ENCODE peak calls at places on chromosomes 5 and 9, in six cellular contexts. T is left cardiac atrium; B is right cardiac atrium; A is left lobe of liver; M is A549; S is activated CD4-positive, alpha-beta T cell treated with anti-CD3 and anti-CD28 coated beads for 36 hours. E is an unnamed sample.

GRCh38 chr5:54590824-54591223 is 73.3 kb downstream of the SNX18 start:
- ATAC-seq in A (no peak), M (no peak), S (no peak), T (no peak), B (no peak), E (no peak)

GRCh38 chr5:117436846-117437245 is 862.2 kb upstream of the SEMA6A start:
- ATAC-seq in M (no peak), A (no peak), S (no peak), B (no peak), T (no peak), E (no peak)

GRCh38 chr5:113216545-113216944 is 218.2 kb downstream of the TSSK1B start:
- ATAC-seq in M (no peak), S (peak; percentile 78), T (no peak), B (no peak), A (no peak), E (no peak)

GRCh38 chr5:128538249-128539037 is 398 bp upstream of the FBN2 start:
- ATAC-seq in M (peak; percentile 86), S (no peak), T (peak; percentile 92), A (peak; percentile 73), B (peak; percentile 79), E (no peak)

GRCh38 chr5:177982072-177982727 is 13.8 kb downstream of the PROP1 start:
- ATAC-seq in M (peak; percentile 58), A (peak; percentile 24), B (no peak), S (peak; percentile 72), T (no peak), E (no peak)

GRCh38 chr9:8095531-8096223 is 296.1 kb upstream of the DMAC1 start:
- ATAC-seq in M (no peak), T (no peak), A (no peak), S (no peak), B (no peak), E (no peak)

GRCh38 chr5:145246961-145247744 is 588.0 kb downstream of the PRELID2 start:
- ATAC-seq in T (no peak), B (no peak), A (no peak), M (no peak), S (no peak), E (no peak)

GRCh38 chr9:3386753-3387152 is 139.0 kb downstream of the RFX3 start:
- ATAC-seq in S (no peak), T (no peak), B (no peak), M (no peak), A (no peak), E (no peak)

GRCh38 chr9:95037789-95038521 is 279.6 kb downstream of the FANCC start:
- ATAC-seq in M (no peak), B (no peak), T (no peak), S (no peak), A (no peak), E (no peak)

GRCh38 chr9:84949969-84950368 is 280.4 kb downstream of the NTRK2 start:
- ATAC-seq in M (no peak), B (no peak), A (no peak), S (no peak), T (no peak), E (no peak)

GRCh38 chr5:176880393-176881020 is 18.6 kb downstream of the HK3 start:
- ATAC-seq in S (no peak), B (no peak), T (no peak), M (no peak), A (no peak), E (no peak)

GRCh38 chr9:99694393-99694792 is 127.3 kb upstream of the NR4A3 start:
- ATAC-seq in M (no peak), S (no peak), A (no peak), B (no peak), T (no peak), E (no peak)

GRCh38 chr9:95463145-95464060 is 53.4 kb downstream of the PTCH1 start:
- ATAC-seq in A (no peak), M (no peak), S (peak; percentile 6), T (no peak), B (no peak), E (no peak)

GRCh38 chr9:87469833-87470465 is 27.7 kb upstream of the DAPK1 start:
- ATAC-seq in S (no peak), B (no peak), M (no peak), T (no peak), A (no peak), E (no peak)

GRCh38 chr5:147404706-147405105 is 105.2 kb downstream of the DPYSL3 start:
- ATAC-seq in S (no peak), B (no peak), M (peak; percentile 25), T (no peak), A (no peak), E (no peak)

GRCh38 chr9:37997636-37998374 is 71.2 kb downstream of the SHB start:
- ATAC-seq in A (no peak), S (no peak), M (no peak), T (peak; percentile 6), B (no peak), E (no peak)

GRCh38 chr9:34428325-34428958 is 29.9 kb downstream of the FAM219A start:
- ATAC-seq in T (no peak), S (no peak), M (no peak), B (no peak), A (peak; percentile 91), E (no peak)

GRCh38 chr9:104864675-104865104 is 63.3 kb downstream of the ABCA1 start:
- ATAC-seq in T (no peak), B (no peak), M (no peak), A (peak; percentile 47), S (no peak), E (no peak)

GRCh38 chr5:74336286-74336685 is 304.2 kb downstream of the ENC1 start:
- ATAC-seq in M (peak; percentile 66), B (no peak), T (no peak), A (no peak), S (no peak), E (no peak)

GRCh38 chr9:91349115-91349555 is 12.6 kb downstream of the AUH start:
- ATAC-seq in T (no peak), S (peak; percentile 67), M (no peak), A (no peak), B (no peak), E (peak; percentile 77)

GRCh38 chr5:43401827-43402226 is 10.4 kb downstream of the CCL28 start:
- ATAC-seq in A (peak; percentile 45), S (no peak), M (peak; percentile 94), B (no peak), T (no peak), E (no peak)

GRCh38 chr5:126988021-126988569 is 42.3 kb downstream of the MARCHF3 start:
- ATAC-seq in M (no peak), T (no peak), A (no peak), B (no peak), S (peak; percentile 95), E (peak; percentile 90)

GRCh38 chr9:120412425-120412951 is 167.5 kb downstream of the CDK5RAP2 start:
- ATAC-seq in A (peak; percentile 33), S (no peak), B (peak; percentile 78), T (peak; percentile 68), M (no peak), E (no peak)

GRCh38 chr9:76613150-76613781 is 151.0 kb upstream of the PCA3 start:
- ATAC-seq in M (no peak), A (no peak), S (no peak), T (no peak), B (no peak), E (no peak)

GRCh38 chr9:114107286-114108001 is 8.4 kb upstream of the KIF12 start:
- ATAC-seq in A (no peak), B (no peak), T (no peak), M (no peak), S (peak; percentile 12), E (no peak)

GRCh38 chr9:71446499-71447411 is 321.6 kb downstream of the CEMIP2 start:
- ATAC-seq in B (peak; percentile 90), S (peak; percentile 78), M (peak; percentile 91), A (peak; percentile 90), T (peak; percentile 71), E (peak; percentile 55)

GRCh38 chr5:148636353-148636752 is 18.0 kb downstream of the HTR4 start:
- ATAC-seq in S (no peak), M (no peak), A (no peak), B (no peak), T (no peak), E (no peak)

E was measured in activated CD4-positive, CD25-positive, alpha-beta regulatory T cell treated with anti-CD3 and anti-CD28 coated beads, Interleukin-2, amount 50 U/mL, for 24 hours.